ENCODE peak calls at places on chromosomes 3 and 15, in four cellular contexts. One of them, this sample, is unnamed.

GRCh38 chr3:165742351-165742750 is 94.9 kb downstream of the BCHE start:
- DNase-seq in activated B cell treated with CpG ODN at 0.5 μM for 24 hours: no peak
- DNase-seq in astrocyte of the spinal cord: no peak
- DNase-seq in breast epithelium: no peak
- DNase-seq in this sample: no peak

GRCh38 chr3:135140543-135140942 is 345.5 kb downstream of the EPHB1 start:
- DNase-seq in breast epithelium: no peak
- DNase-seq in activated B cell treated with CpG ODN at 0.5 μM for 24 hours: no peak
- DNase-seq in astrocyte of the spinal cord: no peak
- DNase-seq in this sample: no peak

GRCh38 chr15:49664706-49665105 is 43.9 kb downstream of the DTWD1 start:
- DNase-seq in breast epithelium: no peak
- DNase-seq in astrocyte of the spinal cord: peak
- DNase-seq in activated B cell treated with CpG ODN at 0.5 μM for 24 hours: no peak
- DNase-seq in this sample: no peak

GRCh38 chr3:171775943-171776342 is 34.3 kb downstream of the PLD1 start:
- DNase-seq in activated B cell treated with CpG ODN at 0.5 μM for 24 hours: no peak
- DNase-seq in astrocyte of the spinal cord: no peak
- DNase-seq in breast epithelium: no peak
- DNase-seq in this sample: no peak

GRCh38 chr3:99662838-99663570 is 24.6 kb downstream of the COL8A1 start:
- DNase-seq in breast epithelium: no peak
- DNase-seq in astrocyte of the spinal cord: no peak
- DNase-seq in activated B cell treated with CpG ODN at 0.5 μM for 24 hours: no peak
- DNase-seq in this sample: no peak

GRCh38 chr3:53891500-53892334 is at the start of gene SELENOK:
- DNase-seq in activated B cell treated with CpG ODN at 0.5 μM for 24 hours: peak
- DNase-seq in breast epithelium: peak
- DNase-seq in astrocyte of the spinal cord: peak
- DNase-seq in this sample: peak

GRCh38 chr3:159800434-159801121 is 188.1 kb upstream of the IL12A start:
- DNase-seq in astrocyte of the spinal cord: no peak
- DNase-seq in activated B cell treated with CpG ODN at 0.5 μM for 24 hours: no peak
- DNase-seq in breast epithelium: no peak
- DNase-seq in this sample: no peak

GRCh38 chr3:129526121-129526900 is 2.1 kb upstream of the RHO start:
- DNase-seq in breast epithelium: no peak
- DNase-seq in astrocyte of the spinal cord: peak
- DNase-seq in activated B cell treated with CpG ODN at 0.5 μM for 24 hours: peak
- DNase-seq in this sample: no peak

GRCh38 chr3:161096771-161097367 is 8.3 kb downstream of the B3GALNT1 start:
- DNase-seq in activated B cell treated with CpG ODN at 0.5 μM for 24 hours: no peak
- DNase-seq in astrocyte of the spinal cord: no peak
- DNase-seq in breast epithelium: no peak
- DNase-seq in this sample: no peak

GRCh38 chr3:188266581-188267274 is 112.8 kb downstream of the LPP start:
- DNase-seq in breast epithelium: peak
- DNase-seq in astrocyte of the spinal cord: peak
- DNase-seq in activated B cell treated with CpG ODN at 0.5 μM for 24 hours: no peak
- DNase-seq in this sample: peak

GRCh38 chr15:39680868-39681267 is 100.0 kb downstream of the THBS1 start:
- DNase-seq in breast epithelium: no peak
- DNase-seq in astrocyte of the spinal cord: peak
- DNase-seq in activated B cell treated with CpG ODN at 0.5 μM for 24 hours: no peak
- DNase-seq in this sample: peak

GRCh38 chr15:91128028-91128427 is 28.0 kb downstream of the SV2B start:
- DNase-seq in astrocyte of the spinal cord: no peak
- DNase-seq in activated B cell treated with CpG ODN at 0.5 μM for 24 hours: no peak
- DNase-seq in breast epithelium: no peak
- DNase-seq in this sample: no peak

GRCh38 chr3:131778526-131778925 is 256.3 kb downstream of the CPNE4 start:
- DNase-seq in breast epithelium: no peak
- DNase-seq in activated B cell treated with CpG ODN at 0.5 μM for 24 hours: no peak
- DNase-seq in astrocyte of the spinal cord: no peak
- DNase-seq in this sample: no peak

GRCh38 chr15:95843241-95843851 is 487.2 kb upstream of the NR2F2 start:
- DNase-seq in astrocyte of the spinal cord: peak
- DNase-seq in breast epithelium: no peak
- DNase-seq in activated B cell treated with CpG ODN at 0.5 μM for 24 hours: no peak
- DNase-seq in this sample: peak

GRCh38 chr3:46852329-46852720 is 10.9 kb downstream of the MYL3 start:
- DNase-seq in breast epithelium: no peak
- DNase-seq in activated B cell treated with CpG ODN at 0.5 μM for 24 hours: no peak
- DNase-seq in astrocyte of the spinal cord: no peak
- DNase-seq in this sample: no peak

GRCh38 chr15:98923579-98923978 is 84.0 kb downstream of the PGPEP1L start:
- DNase-seq in breast epithelium: no peak
- DNase-seq in activated B cell treated with CpG ODN at 0.5 μM for 24 hours: no peak
- DNase-seq in astrocyte of the spinal cord: no peak
- DNase-seq in this sample: no peak

GRCh38 chr3:137770821-137771399 is 6.8 kb downstream of the SOX14 start:
- DNase-seq in astrocyte of the spinal cord: no peak
- DNase-seq in breast epithelium: no peak
- DNase-seq in activated B cell treated with CpG ODN at 0.5 μM for 24 hours: no peak
- DNase-seq in this sample: no peak

GRCh38 chr15:56732881-56733130 is 503 bp downstream of the ZNF280D start:
- DNase-seq in breast epithelium: peak
- DNase-seq in activated B cell treated with CpG ODN at 0.5 μM for 24 hours: no peak
- DNase-seq in astrocyte of the spinal cord: peak
- DNase-seq in this sample: no peak

GRCh38 chr15:32677238-32677750 is 35.8 kb downstream of the SCG5 start:
- DNase-seq in activated B cell treated with CpG ODN at 0.5 μM for 24 hours: no peak
- DNase-seq in astrocyte of the spinal cord: no peak
- DNase-seq in breast epithelium: no peak
- DNase-seq in this sample: no peak

GRCh38 chr15:42992626-42993025 is 72.0 kb upstream of the TTBK2 start:
- DNase-seq in astrocyte of the spinal cord: no peak
- DNase-seq in breast epithelium: no peak
- DNase-seq in activated B cell treated with CpG ODN at 0.5 μM for 24 hours: no peak
- DNase-seq in this sample: no peak

GRCh38 chr3:153978023-153978422 is 143.2 kb upstream of the ARHGEF26 start:
- DNase-seq in astrocyte of the spinal cord: no peak
- DNase-seq in breast epithelium: no peak
- DNase-seq in activated B cell treated with CpG ODN at 0.5 μM for 24 hours: no peak
- DNase-seq in this sample: no peak

GRCh38 chr3:77348244-77348855 is 308.5 kb downstream of the ROBO2 start:
- DNase-seq in breast epithelium: no peak
- DNase-seq in activated B cell treated with CpG ODN at 0.5 μM for 24 hours: no peak
- DNase-seq in astrocyte of the spinal cord: peak
- DNase-seq in this sample: no peak

GRCh38 chr15:66617137-66618090 is 51.6 kb upstream of the LCTL start:
- DNase-seq in astrocyte of the spinal cord: peak
- DNase-seq in breast epithelium: peak
- DNase-seq in activated B cell treated with CpG ODN at 0.5 μM for 24 hours: no peak
- DNase-seq in this sample: peak

GRCh38 chr15:44550256-44550655 is 13.3 kb downstream of the EIF3J start:
- DNase-seq in activated B cell treated with CpG ODN at 0.5 μM for 24 hours: no peak
- DNase-seq in astrocyte of the spinal cord: peak
- DNase-seq in breast epithelium: no peak
- DNase-seq in this sample: peak

GRCh38 chr3:37864904-37865303 is 3.2 kb downstream of the CTDSPL start:
- DNase-seq in breast epithelium: no peak
- DNase-seq in activated B cell treated with CpG ODN at 0.5 μM for 24 hours: no peak
- DNase-seq in astrocyte of the spinal cord: no peak
- DNase-seq in this sample: no peak

GRCh38 chr3:164155386-164155785 is 922.9 kb downstream of the SI start:
- DNase-seq in activated B cell treated with CpG ODN at 0.5 μM for 24 hours: no peak
- DNase-seq in astrocyte of the spinal cord: no peak
- DNase-seq in breast epithelium: no peak
- DNase-seq in this sample: no peak
- TF ChIP-seq CTCF in activated B cell treated with CpG ODN at 0.5 μM for 24 hours: no peak
- TF ChIP-seq CTCF in astrocyte of the spinal cord: no peak
- TF ChIP-seq CTCF in breast epithelium: no peak
- TF ChIP-seq CTCF in this sample: no peak

DNA sequence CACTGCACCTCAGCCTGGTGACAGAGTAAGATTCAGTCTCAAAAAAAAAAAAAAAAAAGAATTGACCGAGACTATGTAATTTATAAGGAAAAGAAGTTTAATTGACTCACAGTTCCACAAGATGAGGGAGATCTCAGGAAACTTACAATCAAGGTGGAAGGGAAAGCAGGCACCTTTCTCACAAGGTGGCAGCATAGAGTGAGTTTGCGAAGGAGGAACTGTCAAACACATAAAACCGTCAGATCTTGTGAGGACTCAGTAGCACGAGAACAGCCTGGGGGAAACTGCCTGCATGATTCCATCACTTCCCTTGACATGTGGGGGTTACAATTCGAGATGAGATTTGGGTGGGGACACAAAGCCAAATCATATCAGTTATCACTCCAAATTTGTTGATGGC is 380.9 kb downstream of the EDEM1 start:
- DNase-seq in activated B cell treated with CpG ODN at 0.5 μM for 24 hours: no peak
- DNase-seq in breast epithelium: no peak
- DNase-seq in astrocyte of the spinal cord: no peak
- DNase-seq in this sample: no peak
- TF ChIP-seq CTCF in activated B cell treated with CpG ODN at 0.5 μM for 24 hours: no peak
- TF ChIP-seq CTCF in breast epithelium: no peak
- TF ChIP-seq CTCF in astrocyte of the spinal cord: no peak
- TF ChIP-seq CTCF in this sample: no peak

GRCh38 chr3:112013784-112014143 is 15.0 kb downstream of the TAGLN3 start:
- DNase-seq in breast epithelium: no peak
- DNase-seq in activated B cell treated with CpG ODN at 0.5 μM for 24 hours: no peak
- DNase-seq in astrocyte of the spinal cord: no peak
- DNase-seq in this sample: no peak
- TF ChIP-seq CTCF in breast epithelium: no peak
- TF ChIP-seq CTCF in activated B cell treated with CpG ODN at 0.5 μM for 24 hours: no peak
- TF ChIP-seq CTCF in astrocyte of the spinal cord: no peak
- TF ChIP-seq CTCF in this sample: no peak

GRCh38 chr3:74352166-74352565 is 262.3 kb downstream of the CNTN3 start:
- DNase-seq in astrocyte of the spinal cord: no peak
- DNase-seq in activated B cell treated with CpG ODN at 0.5 μM for 24 hours: no peak
- DNase-seq in breast epithelium: no peak
- DNase-seq in this sample: no peak

GRCh38 chr3:74351213-74351612 is 263.2 kb downstream of the CNTN3 start:
- DNase-seq in breast epithelium: no peak
- DNase-seq in activated B cell treated with CpG ODN at 0.5 μM for 24 hours: no peak
- DNase-seq in astrocyte of the spinal cord: no peak
- DNase-seq in this sample: no peak

GRCh38 chr3:74348421-74348820 is 266.0 kb downstream of the CNTN3 start:
- DNase-seq in activated B cell treated with CpG ODN at 0.5 μM for 24 hours: no peak
- DNase-seq in breast epithelium: no peak
- DNase-seq in astrocyte of the spinal cord: no peak
- DNase-seq in this sample: no peak

GRCh38 chr3:74349035-74349434 is 265.4 kb downstream of the CNTN3 start:
- DNase-seq in activated B cell treated with CpG ODN at 0.5 μM for 24 hours: no peak
- DNase-seq in astrocyte of the spinal cord: no peak
- DNase-seq in breast epithelium: no peak
- DNase-seq in this sample: no peak

DNA sequence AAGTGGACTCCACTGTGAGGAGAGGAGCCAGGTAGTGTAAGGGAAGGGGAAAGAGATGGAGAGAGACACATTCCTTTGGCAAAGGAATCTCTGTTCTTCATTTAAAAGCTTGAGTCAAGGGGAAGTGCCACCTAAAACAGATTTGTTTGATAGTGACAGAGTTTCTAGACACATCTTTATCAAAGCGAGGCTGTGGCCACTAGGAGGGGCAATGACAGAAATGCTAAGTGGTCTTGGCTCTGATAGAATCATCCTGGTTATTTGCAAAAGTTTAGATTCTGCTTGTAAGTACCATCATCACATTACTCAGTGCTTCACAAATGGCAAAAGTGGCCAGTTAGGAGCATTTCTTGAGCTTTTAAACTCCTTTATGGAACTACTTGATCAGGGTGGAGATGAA is 261.4 kb downstream of the CNTN3 start:
- DNase-seq in activated B cell treated with CpG ODN at 0.5 μM for 24 hours: no peak
- DNase-seq in breast epithelium: no peak
- DNase-seq in astrocyte of the spinal cord: no peak
- DNase-seq in this sample: no peak
- TF ChIP-seq CTCF in activated B cell treated with CpG ODN at 0.5 μM for 24 hours: no peak
- TF ChIP-seq CTCF in breast epithelium: no peak
- TF ChIP-seq CTCF in astrocyte of the spinal cord: no peak
- TF ChIP-seq CTCF in this sample: peak